ENCODE peak calls at places on chromosome 2, in four cellular contexts. One of them, this sample, is unnamed.

GRCh38 chr2:14385043-14385442 is 247.5 kb upstream of the LRATD1 start:
- DNase-seq in A549: no peak
- DNase-seq in WERI-Rb-1: no peak
- DNase-seq in spleen: no peak
- DNase-seq in this sample: no peak

GRCh38 chr2:39121523-39122063 is 742 bp upstream of the SOS1 start:
- DNase-seq in A549: no peak
- DNase-seq in WERI-Rb-1: no peak
- DNase-seq in spleen: no peak
- DNase-seq in this sample: no peak

GRCh38 chr2:109128048-109128465 is 948 bp upstream of the SH3RF3 start:
- DNase-seq in A549: peak
- DNase-seq in WERI-Rb-1: peak
- DNase-seq in spleen: peak
- DNase-seq in this sample: no peak

GRCh38 chr2:35125871-35126270 is 1229.7 kb upstream of the CRIM1 start:
- DNase-seq in A549: no peak
- DNase-seq in WERI-Rb-1: no peak
- DNase-seq in spleen: no peak
- DNase-seq in this sample: no peak

GRCh38 chr2:188984126-188984525 is 10.0 kb downstream of the COL3A1 start:
- DNase-seq in A549: no peak
- DNase-seq in WERI-Rb-1: no peak
- DNase-seq in spleen: no peak
- DNase-seq in this sample: no peak

GRCh38 chr2:26692814-26693286 is 328 bp downstream of the KCNK3 start:
- DNase-seq in A549: no peak
- DNase-seq in WERI-Rb-1: peak
- DNase-seq in spleen: no peak
- DNase-seq in this sample: no peak

GRCh38 chr2:171136024-171136423 is 24.7 kb downstream of the TLK1 start:
- DNase-seq in A549: no peak
- DNase-seq in WERI-Rb-1: no peak
- DNase-seq in spleen: no peak
- DNase-seq in this sample: no peak

GRCh38 chr2:29995241-29995640 is 73.9 kb upstream of the ALK start:
- DNase-seq in A549: no peak
- DNase-seq in WERI-Rb-1: no peak
- DNase-seq in spleen: no peak
- DNase-seq in this sample: no peak

GRCh38 chr2:39625193-39625926 is 40.4 kb upstream of the TMEM178A start:
- DNase-seq in A549: no peak
- DNase-seq in WERI-Rb-1: no peak
- DNase-seq in spleen: no peak
- DNase-seq in this sample: no peak

GRCh38 chr2:165825041-165825440 is 31.0 kb upstream of the GALNT3 start:
- DNase-seq in A549: no peak
- DNase-seq in WERI-Rb-1: no peak
- DNase-seq in spleen: no peak
- DNase-seq in this sample: no peak

GRCh38 chr2:131034122-131035051 is 58.9 kb downstream of the FAM168B start:
- DNase-seq in A549: no peak
- DNase-seq in WERI-Rb-1: peak
- DNase-seq in spleen: peak
- DNase-seq in this sample: no peak

GRCh38 chr2:908568-908967 is 42.1 kb upstream of the SNTG2 start:
- DNase-seq in A549: no peak
- DNase-seq in WERI-Rb-1: no peak
- DNase-seq in spleen: no peak
- DNase-seq in this sample: no peak

GRCh38 chr2:178241852-178242551 is 47.7 kb downstream of the OSBPL6 start:
- DNase-seq in A549: peak
- DNase-seq in WERI-Rb-1: no peak
- DNase-seq in spleen: no peak
- DNase-seq in this sample: peak

GRCh38 chr2:60324536-60324935 is 228.9 kb downstream of the BCL11A start:
- DNase-seq in A549: no peak
- DNase-seq in WERI-Rb-1: no peak
- DNase-seq in spleen: no peak
- DNase-seq in this sample: no peak

GRCh38 chr2:101234169-101234938 is 18.3 kb upstream of the CNOT11 start:
- DNase-seq in A549: no peak
- DNase-seq in WERI-Rb-1: no peak
- DNase-seq in spleen: no peak
- DNase-seq in this sample: no peak

GRCh38 chr2:29841386-29842004 is 79.9 kb downstream of the ALK start:
- DNase-seq in A549: peak
- DNase-seq in WERI-Rb-1: peak
- DNase-seq in spleen: no peak
- DNase-seq in this sample: no peak

GRCh38 chr2:107132141-107132540 is 246.2 kb upstream of the ST6GAL2 start:
- DNase-seq in A549: no peak
- DNase-seq in WERI-Rb-1: no peak
- DNase-seq in spleen: peak
- DNase-seq in this sample: no peak

GRCh38 chr2:133760366-133760765 is 192.1 kb upstream of the NCKAP5 start:
- DNase-seq in A549: no peak
- DNase-seq in WERI-Rb-1: no peak
- DNase-seq in spleen: no peak
- DNase-seq in this sample: peak

GRCh38 chr2:26429779-26430654 is 28.3 kb downstream of the DRC1 start:
- DNase-seq in A549: no peak
- DNase-seq in WERI-Rb-1: no peak
- DNase-seq in spleen: no peak
- DNase-seq in this sample: no peak

GRCh38 chr2:177531706-177532105 is 139.1 kb downstream of the AGPS start:
- DNase-seq in A549: no peak
- DNase-seq in WERI-Rb-1: no peak
- DNase-seq in spleen: no peak
- DNase-seq in this sample: no peak

GRCh38 chr2:49948744-49949143 is 794.4 kb upstream of the FSHR start:
- DNase-seq in A549: no peak
- DNase-seq in WERI-Rb-1: no peak
- DNase-seq in spleen: no peak
- DNase-seq in this sample: no peak

GRCh38 chr2:135485441-135485840 is 45.6 kb downstream of the ZRANB3 start:
- DNase-seq in A549: no peak
- DNase-seq in WERI-Rb-1: no peak
- DNase-seq in spleen: no peak
- DNase-seq in this sample: no peak

GRCh38 chr2:191321861-191322662 is 76.9 kb downstream of the MYO1B start:
- DNase-seq in A549: no peak
- DNase-seq in WERI-Rb-1: peak
- DNase-seq in spleen: no peak
- DNase-seq in this sample: no peak

GRCh38 chr2:26840937-26841610 is 6.9 kb upstream of the DPYSL5 start:
- DNase-seq in A549: peak
- DNase-seq in WERI-Rb-1: peak
- DNase-seq in spleen: no peak
- DNase-seq in this sample: no peak

GRCh38 chr2:240060977-240061591 is 7.8 kb upstream of the OR6B3 start:
- DNase-seq in A549: peak
- DNase-seq in WERI-Rb-1: peak
- DNase-seq in spleen: no peak
- DNase-seq in this sample: peak

GRCh38 chr2:174024524-174025270 is 59.5 kb upstream of the SP3 start:
- DNase-seq in A549: no peak
- DNase-seq in WERI-Rb-1: peak
- DNase-seq in spleen: no peak
- DNase-seq in this sample: no peak

GRCh38 chr2:229133155-229133772 is 137.8 kb downstream of the PID1 start:
- DNase-seq in A549: peak
- DNase-seq in WERI-Rb-1: peak
- DNase-seq in spleen: no peak
- DNase-seq in this sample: no peak

GRCh38 chr2:176072951-176073904 is 10.5 kb downstream of the EVX2 start:
- DNase-seq in A549: no peak
- DNase-seq in WERI-Rb-1: no peak
- DNase-seq in spleen: no peak
- DNase-seq in this sample: no peak

GRCh38 chr2:214679736-214680135 is 129.7 kb downstream of the BARD1 start:
- DNase-seq in A549: no peak
- DNase-seq in WERI-Rb-1: no peak
- DNase-seq in spleen: no peak
- DNase-seq in this sample: no peak

GRCh38 chr2:71609958-71610357 is 156.6 kb downstream of the DYSF start:
- DNase-seq in A549: peak
- DNase-seq in WERI-Rb-1: peak
- DNase-seq in spleen: no peak
- DNase-seq in this sample: no peak

GRCh38 chr2:178282075-178282474 is 87.8 kb downstream of the OSBPL6 start:
- DNase-seq in A549: peak
- DNase-seq in WERI-Rb-1: no peak
- DNase-seq in spleen: no peak
- DNase-seq in this sample: no peak

GRCh38 chr2:38406597-38407110 is 29.6 kb upstream of the ATL2 start:
- DNase-seq in A549: no peak
- DNase-seq in WERI-Rb-1: no peak
- DNase-seq in spleen: no peak
- DNase-seq in this sample: no peak

GRCh38 chr2:201257381-201257940 is 2.9 kb upstream of the CASP8 start:
- DNase-seq in A549: peak
- DNase-seq in WERI-Rb-1: no peak
- DNase-seq in spleen: peak
- DNase-seq in this sample: no peak

GRCh38 chr2:201258666-201258999 is 1.7 kb upstream of the CASP8 start:
- DNase-seq in A549: peak
- DNase-seq in WERI-Rb-1: no peak
- DNase-seq in spleen: no peak
- DNase-seq in this sample: no peak

GRCh38 chr2:201259216-201259615 is 1.1 kb upstream of the CASP8 start:
- DNase-seq in A549: no peak
- DNase-seq in WERI-Rb-1: no peak
- DNase-seq in spleen: no peak
- DNase-seq in this sample: no peak

GRCh38 chr2:201256001-201256544 is 4.3 kb upstream of the CASP8 start:
- DNase-seq in A549: no peak
- DNase-seq in WERI-Rb-1: no peak
- DNase-seq in spleen: no peak
- DNase-seq in this sample: no peak

GRCh38 chr2:201257941-201258665 is 2.2 kb upstream of the CASP8 start:
- DNase-seq in A549: peak
- DNase-seq in WERI-Rb-1: no peak
- DNase-seq in spleen: peak
- DNase-seq in this sample: peak
- TF ChIP-seq CTCF in A549: no peak
- TF ChIP-seq CTCF in WERI-Rb-1: no peak
- TF ChIP-seq CTCF in spleen: peak
- TF ChIP-seq CTCF in this sample: no peak

DNA sequence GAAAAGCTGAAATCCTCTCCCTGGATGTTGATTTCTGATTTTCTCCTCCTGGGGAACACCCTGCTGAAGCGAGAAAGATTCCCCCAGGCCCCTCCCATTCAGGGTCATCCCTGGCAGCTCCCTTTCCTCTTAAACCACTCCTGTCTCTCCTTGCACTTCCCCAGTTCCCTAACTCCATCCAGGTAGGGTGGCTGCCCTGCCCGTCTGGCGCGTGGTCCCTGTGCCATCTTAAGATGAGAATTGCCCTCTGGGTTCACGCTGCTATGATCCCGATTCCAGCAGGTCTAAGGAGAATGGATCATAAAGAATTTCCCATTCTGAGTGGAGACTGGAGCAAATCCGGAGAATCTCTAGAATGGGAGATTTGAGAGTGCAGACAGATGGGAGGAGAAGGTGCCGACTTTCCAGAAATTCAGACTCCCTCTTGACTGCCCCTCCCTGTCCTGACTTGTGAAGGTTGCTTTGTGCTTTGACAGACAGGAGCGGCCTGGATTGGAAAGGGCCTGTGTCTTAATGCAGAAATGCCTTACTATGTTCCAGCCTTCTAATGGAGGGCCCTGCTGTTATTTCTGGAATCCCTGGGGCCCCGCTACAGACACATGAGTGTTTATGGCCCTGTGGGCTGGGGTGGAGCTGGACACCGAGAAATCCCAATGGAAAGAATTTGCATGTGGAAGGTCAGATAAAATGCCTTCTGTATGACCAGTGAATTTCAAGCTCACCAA is 1.3 kb upstream of the YWHAQ start:
- DNase-seq in A549: no peak
- DNase-seq in WERI-Rb-1: peak
- DNase-seq in spleen: no peak
- DNase-seq in this sample: no peak
- H3K4me3 ChIP-seq in A549: no peak
- H3K4me3 ChIP-seq in WERI-Rb-1: peak
- H3K4me3 ChIP-seq in spleen: no peak
- H3K4me3 ChIP-seq in this sample: no peak

GRCh38 chr2:180990794-180991193 is 10.4 kb downstream of the UBE2E3 start:
- DNase-seq in A549: no peak
- DNase-seq in WERI-Rb-1: no peak
- DNase-seq in spleen: no peak
- DNase-seq in this sample: no peak

GRCh38 chr2:180991820-180992219 is 11.4 kb downstream of the UBE2E3 start:
- DNase-seq in A549: no peak
- DNase-seq in WERI-Rb-1: no peak
- DNase-seq in spleen: no peak
- DNase-seq in this sample: no peak

GRCh38 chr2:180990337-180990736 is 9.9 kb downstream of the UBE2E3 start:
- DNase-seq in A549: no peak
- DNase-seq in WERI-Rb-1: no peak
- DNase-seq in spleen: no peak
- DNase-seq in this sample: no peak

GRCh38 chr2:180992994-180993393 is 12.6 kb downstream of the UBE2E3 start:
- DNase-seq in A549: no peak
- DNase-seq in WERI-Rb-1: no peak
- DNase-seq in spleen: no peak
- DNase-seq in this sample: no peak

DNA sequence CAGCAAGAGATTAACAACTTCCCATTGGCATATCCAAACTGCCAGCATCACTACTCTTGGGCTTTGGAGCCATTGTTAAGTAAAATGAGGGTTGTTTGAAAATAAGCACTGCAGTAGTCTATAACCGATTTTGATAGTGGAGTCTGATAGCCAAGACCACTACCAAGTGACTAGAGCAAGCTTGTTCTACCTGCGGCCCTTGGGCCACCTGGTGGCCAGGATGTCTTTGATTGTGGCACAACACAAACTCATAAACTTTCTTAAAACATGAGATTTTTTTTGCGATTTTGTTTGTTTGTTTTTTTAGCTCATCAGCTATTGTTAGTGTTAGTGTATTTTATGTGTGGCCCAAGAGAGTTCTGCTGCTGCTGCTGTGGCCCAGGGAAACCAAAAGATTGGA is 11.0 kb downstream of the UBE2E3 start:
- DNase-seq in A549: no peak
- DNase-seq in WERI-Rb-1: no peak
- DNase-seq in spleen: no peak
- DNase-seq in this sample: no peak
- TF ChIP-seq CTCF in A549: no peak
- TF ChIP-seq CTCF in WERI-Rb-1: peak
- TF ChIP-seq CTCF in spleen: no peak
- TF ChIP-seq CTCF in this sample: no peak

GRCh38 chr2:73611867-73612266 is 30.4 kb downstream of the NAT8 start:
- DNase-seq in A549: no peak
- DNase-seq in WERI-Rb-1: no peak
- DNase-seq in spleen: no peak
- DNase-seq in this sample: no peak
- H3K4me3 ChIP-seq in A549: no peak
- H3K4me3 ChIP-seq in WERI-Rb-1: no peak
- H3K4me3 ChIP-seq in spleen: no peak
- H3K4me3 ChIP-seq in this sample: no peak

This sample was measured in kidney epithelial cell.